ENCODE peak calls at places on chromosome 21, in nine cellular contexts. T is GOT3; W is cerebellum; U is lung; L is activated CD4-positive, alpha-beta T cell treated with anti-CD3 and anti-CD28 coated beads, Interleukin-2, amount 50 U/mL, for 1 hour; R is hypothalamus; J is GM03348; S is NCI-H345; Y is KBM-7. M is an unnamed sample.

GRCh38 chr21:17495680-17496079 is 17.2 kb upstream of the CXADR start:
- DNase-seq in T (no peak), W (peak), U (no peak), L (no peak), R (no peak), J (no peak), S (no peak), Y (no peak), M (no peak)

GRCh38 chr21:31912501-31912900 is 39.7 kb downstream of the HUNK start:
- DNase-seq in T (no peak), W (no peak), U (no peak), L (no peak), R (no peak), J (no peak), S (no peak), Y (no peak), M (no peak)

GRCh38 chr21:43467785-43468184 is 40.9 kb upstream of the SIK1 start:
- DNase-seq in T (no peak), W (no peak), U (no peak), L (peak), R (no peak), J (no peak), S (no peak), Y (no peak), M (no peak)

GRCh38 chr21:43928230-43928607 is 63.2 kb downstream of the AGPAT3 start:
- DNase-seq in T (no peak), W (no peak), U (no peak), L (no peak), R (no peak), J (no peak), S (no peak), Y (no peak), M (no peak)

GRCh38 chr21:39453571-39454179 is 1.9 kb downstream of the SH3BGR start:
- DNase-seq in T (no peak), W (no peak), U (no peak), L (no peak), R (no peak), J (no peak), S (no peak), Y (no peak), M (no peak)

GRCh38 chr21:41678944-41679343 is 87.9 kb downstream of the RIPK4 start:
- DNase-seq in T (peak), W (peak), U (peak), L (no peak), R (peak), J (peak), S (peak), Y (no peak), M (no peak)

GRCh38 chr21:20790113-20790512 is 208.1 kb upstream of the NCAM2 start:
- DNase-seq in T (no peak), W (no peak), U (no peak), L (no peak), R (no peak), J (no peak), S (no peak), Y (no peak), M (no peak)

GRCh38 chr21:35319684-35320083 is 270.6 kb upstream of the RUNX1 start:
- DNase-seq in T (no peak), W (no peak), U (no peak), L (no peak), R (no peak), J (no peak), S (no peak), Y (no peak), M (no peak)

GRCh38 chr21:42737969-42738590 is 84.7 kb downstream of the PDE9A start:
- DNase-seq in T (no peak), W (no peak), U (peak), L (peak), R (peak), J (no peak), S (no peak), Y (no peak), M (peak)

GRCh38 chr21:31444061-31444460 is 100.0 kb upstream of the TIAM1 start:
- DNase-seq in T (no peak), W (no peak), U (no peak), L (no peak), R (no peak), J (peak), S (no peak), Y (no peak), M (no peak)

GRCh38 chr21:46056450-46056903 is 41.4 kb upstream of the COL6A2 start:
- DNase-seq in T (peak), W (no peak), U (peak), L (no peak), R (no peak), J (peak), S (no peak), Y (no peak), M (no peak)